ENCODE peak calls at places on chromosome 13, in seven cellular contexts. One of them, this sample, is unnamed.

GRCh38 chr13:42836930-42837329 is 55.5 kb downstream of the FAM216B start:
- DNase-seq in thoracic aorta: no peak
- DNase-seq in suprapubic skin: no peak
- DNase-seq in H54: no peak
- DNase-seq in CMK: no peak
- DNase-seq in AG10803: peak; percentile 74
- DNase-seq in body of pancreas: peak; percentile 41
- DNase-seq in this sample: no peak

GRCh38 chr13:44448373-44448772 is 74.7 kb downstream of the SERP2 start:
- DNase-seq in thoracic aorta: no peak
- DNase-seq in suprapubic skin: no peak
- DNase-seq in H54: no peak
- DNase-seq in CMK: no peak
- DNase-seq in AG10803: no peak
- DNase-seq in body of pancreas: no peak
- DNase-seq in this sample: no peak

GRCh38 chr13:71492346-71492871 is 374.6 kb downstream of the DACH1 start:
- DNase-seq in thoracic aorta: no peak
- DNase-seq in suprapubic skin: no peak
- DNase-seq in H54: no peak
- DNase-seq in CMK: no peak
- DNase-seq in AG10803: no peak
- DNase-seq in body of pancreas: no peak
- DNase-seq in this sample: no peak

GRCh38 chr13:79522583-79522982 is 41.6 kb downstream of the NDFIP2 start:
- DNase-seq in thoracic aorta: no peak
- DNase-seq in suprapubic skin: no peak
- DNase-seq in H54: no peak
- DNase-seq in CMK: peak; percentile 34
- DNase-seq in AG10803: peak; percentile 51
- DNase-seq in body of pancreas: no peak
- DNase-seq in this sample: no peak

GRCh38 chr13:101614491-101614890 is 162.0 kb downstream of the ITGBL1 start:
- DNase-seq in thoracic aorta: no peak
- DNase-seq in suprapubic skin: no peak
- DNase-seq in H54: no peak
- DNase-seq in CMK: no peak
- DNase-seq in AG10803: no peak
- DNase-seq in body of pancreas: no peak
- DNase-seq in this sample: no peak

GRCh38 chr13:63873936-63874335 is 2458.3 kb upstream of the PCDH20 start:
- DNase-seq in thoracic aorta: no peak
- DNase-seq in suprapubic skin: no peak
- DNase-seq in H54: no peak
- DNase-seq in CMK: no peak
- DNase-seq in AG10803: no peak
- DNase-seq in body of pancreas: no peak
- DNase-seq in this sample: no peak

GRCh38 chr13:110634558-110634957 is 19.2 kb downstream of the NAXD start:
- DNase-seq in thoracic aorta: no peak
- DNase-seq in suprapubic skin: no peak
- DNase-seq in H54: peak; percentile 100
- DNase-seq in CMK: no peak
- DNase-seq in AG10803: peak; percentile 15
- DNase-seq in body of pancreas: no peak
- DNase-seq in this sample: no peak

GRCh38 chr13:40911341-40911740 is 107.8 kb downstream of the ELF1 start:
- DNase-seq in thoracic aorta: no peak
- DNase-seq in suprapubic skin: no peak
- DNase-seq in H54: no peak
- DNase-seq in CMK: no peak
- DNase-seq in AG10803: no peak
- DNase-seq in body of pancreas: no peak
- DNase-seq in this sample: no peak

GRCh38 chr13:47039106-47039505 is 142.3 kb upstream of the HTR2A start:
- DNase-seq in thoracic aorta: no peak
- DNase-seq in suprapubic skin: no peak
- DNase-seq in H54: no peak
- DNase-seq in CMK: no peak
- DNase-seq in AG10803: peak; percentile 74
- DNase-seq in body of pancreas: no peak
- DNase-seq in this sample: no peak

GRCh38 chr13:50319603-50320296 is 304.5 kb downstream of the KCNRG start:
- DNase-seq in thoracic aorta: no peak
- DNase-seq in suprapubic skin: no peak
- DNase-seq in H54: no peak
- DNase-seq in CMK: no peak
- DNase-seq in AG10803: peak; percentile 62
- DNase-seq in body of pancreas: peak; percentile 14
- DNase-seq in this sample: no peak

GRCh38 chr13:19607523-19608078 is 25.9 kb upstream of the MPHOSPH8 start:
- DNase-seq in thoracic aorta: no peak
- DNase-seq in suprapubic skin: no peak
- DNase-seq in H54: no peak
- DNase-seq in CMK: no peak
- DNase-seq in AG10803: no peak
- DNase-seq in body of pancreas: no peak
- DNase-seq in this sample: no peak

GRCh38 chr13:109383683-109384082 is 402.7 kb downstream of the IRS2 start:
- DNase-seq in thoracic aorta: no peak
- DNase-seq in suprapubic skin: no peak
- DNase-seq in H54: peak; percentile 70
- DNase-seq in CMK: no peak
- DNase-seq in AG10803: peak; percentile 86
- DNase-seq in body of pancreas: no peak
- DNase-seq in this sample: no peak

GRCh38 chr13:40148103-40148502 is 492.6 kb downstream of the COG6 start:
- DNase-seq in thoracic aorta: no peak
- DNase-seq in suprapubic skin: no peak
- DNase-seq in H54: no peak
- DNase-seq in CMK: no peak
- DNase-seq in AG10803: no peak
- DNase-seq in body of pancreas: no peak
- DNase-seq in this sample: no peak